ENCODE peak calls at places on chromosome 7, in nine cellular contexts. One of them, this sample, is unnamed.

GRCh38 chr7:49860293-49860692 is 86.9 kb downstream of the VWC2 start:
- DNase-seq in lower leg skin: no peak
- DNase-seq in testis: no peak
- DNase-seq in cardiac muscle cell: no peak
- DNase-seq in cardiac fibroblast: no peak
- DNase-seq in BE2C: no peak
- DNase-seq in WERI-Rb-1: no peak
- DNase-seq in suprapubic skin: no peak
- DNase-seq in Caco-2: no peak
- DNase-seq in this sample: no peak

GRCh38 chr7:102304668-102305067 is 18.0 kb downstream of the SH2B2 start:
- DNase-seq in lower leg skin: no peak
- DNase-seq in testis: no peak
- DNase-seq in cardiac muscle cell: peak; percentile 13
- DNase-seq in cardiac fibroblast: no peak
- DNase-seq in BE2C: peak; percentile 12
- DNase-seq in WERI-Rb-1: no peak
- DNase-seq in suprapubic skin: no peak
- DNase-seq in Caco-2: no peak
- DNase-seq in this sample: no peak

GRCh38 chr7:12066004-12066403 is 145.1 kb upstream of the TMEM106B start:
- DNase-seq in lower leg skin: no peak
- DNase-seq in testis: no peak
- DNase-seq in cardiac muscle cell: no peak
- DNase-seq in cardiac fibroblast: no peak
- DNase-seq in BE2C: no peak
- DNase-seq in WERI-Rb-1: no peak
- DNase-seq in suprapubic skin: no peak
- DNase-seq in Caco-2: no peak
- DNase-seq in this sample: no peak

GRCh38 chr7:114649689-114650088 is 235.1 kb downstream of the FOXP2 start:
- DNase-seq in lower leg skin: no peak
- DNase-seq in testis: no peak
- DNase-seq in cardiac muscle cell: no peak
- DNase-seq in cardiac fibroblast: no peak
- DNase-seq in BE2C: no peak
- DNase-seq in WERI-Rb-1: no peak
- DNase-seq in suprapubic skin: no peak
- DNase-seq in Caco-2: no peak
- DNase-seq in this sample: no peak

GRCh38 chr7:12653127-12653917 is 34.1 kb upstream of the ARL4A start:
- DNase-seq in lower leg skin: no peak
- DNase-seq in testis: no peak
- DNase-seq in cardiac muscle cell: peak; percentile 10
- DNase-seq in cardiac fibroblast: peak; percentile 53
- DNase-seq in BE2C: no peak
- DNase-seq in WERI-Rb-1: no peak
- DNase-seq in suprapubic skin: no peak
- DNase-seq in Caco-2: no peak
- DNase-seq in this sample: no peak

GRCh38 chr7:12630615-12630884 is 56.9 kb upstream of the ARL4A start:
- DNase-seq in lower leg skin: no peak
- DNase-seq in testis: no peak
- DNase-seq in cardiac muscle cell: peak; percentile 23
- DNase-seq in cardiac fibroblast: no peak
- DNase-seq in BE2C: no peak
- DNase-seq in WERI-Rb-1: peak; percentile 13
- DNase-seq in suprapubic skin: no peak
- DNase-seq in Caco-2: no peak
- DNase-seq in this sample: no peak

GRCh38 chr7:135678612-135679575 is 16.6 kb downstream of the STMP1 start:
- DNase-seq in lower leg skin: no peak
- DNase-seq in testis: no peak
- DNase-seq in cardiac muscle cell: peak; percentile 58
- DNase-seq in cardiac fibroblast: peak; percentile 88
- DNase-seq in BE2C: no peak
- DNase-seq in WERI-Rb-1: no peak
- DNase-seq in suprapubic skin: no peak
- DNase-seq in Caco-2: no peak
- DNase-seq in this sample: no peak

GRCh38 chr7:91491868-91492267 is 227.6 kb downstream of the FZD1 start:
- DNase-seq in lower leg skin: no peak
- DNase-seq in testis: no peak
- DNase-seq in cardiac muscle cell: peak; percentile 30
- DNase-seq in cardiac fibroblast: peak; percentile 30
- DNase-seq in BE2C: no peak
- DNase-seq in WERI-Rb-1: no peak
- DNase-seq in suprapubic skin: no peak
- DNase-seq in Caco-2: no peak
- DNase-seq in this sample: no peak

GRCh38 chr7:131027287-131027773 is 293.3 kb upstream of the KLF14 start:
- DNase-seq in lower leg skin: no peak
- DNase-seq in testis: no peak
- DNase-seq in cardiac muscle cell: peak; percentile 72
- DNase-seq in cardiac fibroblast: peak; percentile 81
- DNase-seq in BE2C: peak; percentile 78
- DNase-seq in WERI-Rb-1: no peak
- DNase-seq in suprapubic skin: no peak
- DNase-seq in Caco-2: no peak
- DNase-seq in this sample: peak; percentile 68

GRCh38 chr7:115008465-115009114 is 86.7 kb downstream of the MDFIC start:
- DNase-seq in lower leg skin: no peak
- DNase-seq in testis: peak; percentile 84
- DNase-seq in cardiac muscle cell: peak; percentile 96
- DNase-seq in cardiac fibroblast: peak; percentile 80
- DNase-seq in BE2C: no peak
- DNase-seq in WERI-Rb-1: no peak
- DNase-seq in suprapubic skin: no peak
- DNase-seq in Caco-2: no peak
- DNase-seq in this sample: no peak

GRCh38 chr7:157769016-157769869 is 432.4 kb downstream of the DNAJB6 start:
- DNase-seq in lower leg skin: no peak
- DNase-seq in testis: no peak
- DNase-seq in cardiac muscle cell: no peak
- DNase-seq in cardiac fibroblast: no peak
- DNase-seq in BE2C: no peak
- DNase-seq in WERI-Rb-1: peak; percentile 43
- DNase-seq in suprapubic skin: no peak
- DNase-seq in Caco-2: no peak
- DNase-seq in this sample: no peak

DNA sequence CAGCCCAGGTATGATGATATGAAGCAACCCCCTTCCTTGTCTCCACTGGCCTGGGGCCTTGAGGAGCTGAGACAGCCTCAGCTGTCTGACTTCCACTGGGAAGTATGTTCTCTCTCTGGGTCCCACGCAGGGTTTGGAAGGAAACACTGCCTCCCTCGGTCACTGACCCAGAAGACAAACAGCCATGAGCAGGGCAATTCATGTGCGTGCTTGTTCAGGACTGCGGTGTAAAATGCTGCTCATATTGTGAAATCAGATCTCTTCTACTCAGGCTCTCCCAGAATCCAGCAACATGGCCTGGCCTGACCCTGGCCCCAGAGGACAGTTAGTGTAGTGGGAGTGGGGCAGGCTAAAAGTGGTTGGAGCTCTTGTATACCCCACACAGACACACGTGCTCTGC is 2.8 kb downstream of the CLCN1 start:
- DNase-seq in lower leg skin: no peak
- DNase-seq in testis: no peak
- DNase-seq in cardiac muscle cell: peak; percentile 61
- DNase-seq in cardiac fibroblast: peak; percentile 75
- DNase-seq in BE2C: no peak
- DNase-seq in WERI-Rb-1: no peak
- DNase-seq in suprapubic skin: no peak
- DNase-seq in Caco-2: peak; percentile 24
- DNase-seq in this sample: no peak
- TF ChIP-seq CTCF in lower leg skin: no peak
- TF ChIP-seq CTCF in testis: no peak
- TF ChIP-seq CTCF in cardiac muscle cell: no peak
- TF ChIP-seq CTCF in cardiac fibroblast: no peak
- TF ChIP-seq CTCF in BE2C: no peak
- TF ChIP-seq CTCF in WERI-Rb-1: no peak
- TF ChIP-seq CTCF in suprapubic skin: no peak
- TF ChIP-seq CTCF in Caco-2: no peak
- TF ChIP-seq CTCF in this sample: no peak

GRCh38 chr7:139827042-139827441 is 2.0 kb upstream of the TBXAS1 start:
- DNase-seq in lower leg skin: peak; percentile 3
- DNase-seq in testis: no peak
- DNase-seq in cardiac muscle cell: no peak
- DNase-seq in cardiac fibroblast: no peak
- DNase-seq in BE2C: no peak
- DNase-seq in WERI-Rb-1: peak; percentile 23
- DNase-seq in suprapubic skin: no peak
- DNase-seq in Caco-2: peak; percentile 47
- DNase-seq in this sample: no peak
- TF ChIP-seq CTCF in lower leg skin: no peak
- TF ChIP-seq CTCF in testis: no peak
- TF ChIP-seq CTCF in cardiac muscle cell: no peak
- TF ChIP-seq CTCF in cardiac fibroblast: no peak
- TF ChIP-seq CTCF in BE2C: peak; percentile 30
- TF ChIP-seq CTCF in WERI-Rb-1: peak; percentile 24
- TF ChIP-seq CTCF in suprapubic skin: no peak
- TF ChIP-seq CTCF in Caco-2: no peak
- TF ChIP-seq CTCF in this sample: no peak

GRCh38 chr7:108384721-108385483 is 71.3 kb downstream of the NRCAM start:
- DNase-seq in lower leg skin: no peak
- DNase-seq in testis: no peak
- DNase-seq in cardiac muscle cell: no peak
- DNase-seq in cardiac fibroblast: no peak
- DNase-seq in BE2C: no peak
- DNase-seq in WERI-Rb-1: no peak
- DNase-seq in suprapubic skin: no peak
- DNase-seq in Caco-2: no peak
- DNase-seq in this sample: no peak
- TF ChIP-seq CTCF in lower leg skin: no peak
- TF ChIP-seq CTCF in testis: no peak
- TF ChIP-seq CTCF in cardiac muscle cell: no peak
- TF ChIP-seq CTCF in cardiac fibroblast: peak; percentile 5
- TF ChIP-seq CTCF in BE2C: peak; percentile 38
- TF ChIP-seq CTCF in WERI-Rb-1: peak; percentile 27
- TF ChIP-seq CTCF in suprapubic skin: no peak
- TF ChIP-seq CTCF in Caco-2: no peak
- TF ChIP-seq CTCF in this sample: no peak

GRCh38 chr7:2921748-2922147 is 77.6 kb upstream of the GNA12 start:
- DNase-seq in lower leg skin: no peak
- DNase-seq in testis: peak; percentile 35
- DNase-seq in cardiac muscle cell: no peak
- DNase-seq in cardiac fibroblast: no peak
- DNase-seq in BE2C: no peak
- DNase-seq in WERI-Rb-1: no peak
- DNase-seq in suprapubic skin: no peak
- DNase-seq in Caco-2: no peak
- DNase-seq in this sample: peak; percentile 47
- TF ChIP-seq CTCF in lower leg skin: no peak
- TF ChIP-seq CTCF in testis: peak; percentile 24
- TF ChIP-seq CTCF in cardiac muscle cell: peak; percentile 41
- TF ChIP-seq CTCF in cardiac fibroblast: peak; percentile 22
- TF ChIP-seq CTCF in BE2C: peak; percentile 51
- TF ChIP-seq CTCF in WERI-Rb-1: peak; percentile 56
- TF ChIP-seq CTCF in suprapubic skin: no peak
- TF ChIP-seq CTCF in Caco-2: no peak
- TF ChIP-seq CTCF in this sample: peak; percentile 69

DNA sequence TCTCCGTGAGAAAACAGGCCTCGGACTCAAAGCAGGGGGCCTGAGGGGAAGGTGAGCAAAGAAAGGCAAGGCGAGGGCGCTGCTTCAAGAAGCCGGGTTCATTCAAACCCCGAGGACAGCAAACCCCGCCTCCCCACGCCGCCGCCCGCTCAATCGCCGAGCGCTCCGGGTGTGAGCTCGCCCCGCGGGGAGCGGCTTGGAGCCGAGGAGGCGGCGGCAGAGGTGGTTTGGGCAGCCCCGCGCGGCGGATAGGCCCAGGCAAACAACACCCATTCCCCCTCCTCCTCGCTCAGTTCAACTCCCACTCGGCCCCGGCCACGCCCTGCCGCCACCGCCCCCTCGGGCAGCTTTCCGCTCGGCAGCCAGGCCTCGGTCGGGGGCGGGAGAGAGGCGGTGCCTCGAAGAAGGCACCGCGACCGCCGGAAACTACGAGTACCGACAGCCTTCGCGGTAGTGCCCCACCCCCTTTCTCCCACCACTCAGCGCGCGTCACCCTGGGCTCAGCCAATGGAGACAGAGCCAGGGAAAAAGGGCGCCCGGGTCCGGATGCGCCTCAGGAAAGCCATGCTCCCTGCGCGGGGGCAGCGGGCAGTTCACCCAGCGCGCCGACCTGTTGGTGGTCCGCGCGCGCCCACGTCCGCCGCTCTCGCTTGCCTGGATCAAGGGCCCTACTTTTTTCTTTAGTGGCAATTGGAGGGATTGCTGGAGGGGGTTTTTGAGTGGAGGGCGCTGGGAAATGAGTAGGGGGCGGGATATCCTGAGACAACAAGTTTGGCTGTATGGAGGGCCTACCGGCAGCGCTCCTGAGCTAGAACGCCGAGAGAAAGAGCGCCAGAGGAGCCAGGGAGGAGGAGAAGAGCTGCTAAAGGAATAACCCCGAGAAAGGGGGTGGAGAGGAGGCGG is 674 bp upstream of the SP4 start:
- DNase-seq in lower leg skin: peak; percentile 100
- DNase-seq in testis: peak; percentile 99
- DNase-seq in cardiac muscle cell: peak; percentile 99
- DNase-seq in cardiac fibroblast: peak; percentile 97
- DNase-seq in BE2C: peak; percentile 99
- DNase-seq in WERI-Rb-1: peak; percentile 99
- DNase-seq in suprapubic skin: peak; percentile 99
- DNase-seq in Caco-2: peak; percentile 100
- DNase-seq in this sample: peak; percentile 100
- TF ChIP-seq CTCF in lower leg skin: no peak
- TF ChIP-seq CTCF in testis: no peak
- TF ChIP-seq CTCF in cardiac muscle cell: no peak
- TF ChIP-seq CTCF in cardiac fibroblast: no peak
- TF ChIP-seq CTCF in BE2C: no peak
- TF ChIP-seq CTCF in WERI-Rb-1: no peak
- TF ChIP-seq CTCF in suprapubic skin: peak; percentile 31
- TF ChIP-seq CTCF in Caco-2: no peak
- TF ChIP-seq CTCF in this sample: peak; percentile 13

This sample was measured in glutamatergic neuron.